ENCODE peak calls at places on chromosomes 5 and 9, in four cellular contexts. One of them, this sample, is unnamed.

GRCh38 chr5:93071710-93072109 is 509.3 kb downstream of the NR2F1-AS1 start:
- DNase-seq in NCI-H510A: no peak
- DNase-seq in foreskin fibroblast: no peak
- DNase-seq in suprapubic skin: no peak
- DNase-seq in this sample: no peak

GRCh38 chr9:101229606-101230005 is 155.2 kb downstream of the BAAT start:
- DNase-seq in NCI-H510A: no peak
- DNase-seq in foreskin fibroblast: no peak
- DNase-seq in suprapubic skin: no peak
- DNase-seq in this sample: no peak

GRCh38 chr9:98040212-98040611 is 16.3 kb upstream of the NANS start:
- DNase-seq in NCI-H510A: peak
- DNase-seq in foreskin fibroblast: no peak
- DNase-seq in suprapubic skin: no peak
- DNase-seq in this sample: no peak

GRCh38 chr9:78620764-78621163 is 323.8 kb downstream of the PSAT1 start:
- DNase-seq in NCI-H510A: no peak
- DNase-seq in foreskin fibroblast: peak
- DNase-seq in suprapubic skin: no peak
- DNase-seq in this sample: no peak

GRCh38 chr9:131469369-131469768 is 33.3 kb upstream of the POMT1 start:
- DNase-seq in NCI-H510A: no peak
- DNase-seq in foreskin fibroblast: no peak
- DNase-seq in suprapubic skin: peak
- DNase-seq in this sample: no peak

GRCh38 chr9:98962861-98963260 is 19.2 kb downstream of the COL15A1 start:
- DNase-seq in NCI-H510A: no peak
- DNase-seq in foreskin fibroblast: peak
- DNase-seq in suprapubic skin: no peak
- DNase-seq in this sample: no peak

GRCh38 chr9:19375536-19375935 is 4.5 kb downstream of the RPS6 start:
- DNase-seq in NCI-H510A: no peak
- DNase-seq in foreskin fibroblast: peak
- DNase-seq in suprapubic skin: no peak
- DNase-seq in this sample: no peak

GRCh38 chr9:121463026-121463827 is 36.4 kb downstream of the GGTA1 start:
- DNase-seq in NCI-H510A: no peak
- DNase-seq in foreskin fibroblast: no peak
- DNase-seq in suprapubic skin: no peak
- DNase-seq in this sample: no peak

GRCh38 chr9:25658587-25658986 is 19.7 kb downstream of the TUSC1 start:
- DNase-seq in NCI-H510A: no peak
- DNase-seq in foreskin fibroblast: no peak
- DNase-seq in suprapubic skin: no peak
- DNase-seq in this sample: no peak

GRCh38 chr9:98807811-98808195 is 333 bp downstream of the GALNT12 start:
- DNase-seq in NCI-H510A: peak
- DNase-seq in foreskin fibroblast: peak
- DNase-seq in suprapubic skin: peak
- DNase-seq in this sample: no peak

GRCh38 chr5:126395198-126395597 is 28.0 kb upstream of the GRAMD2B start:
- DNase-seq in NCI-H510A: no peak
- DNase-seq in foreskin fibroblast: peak
- DNase-seq in suprapubic skin: no peak
- DNase-seq in this sample: no peak

GRCh38 chr5:9362600-9362999 is 183.3 kb downstream of the SEMA5A start:
- DNase-seq in NCI-H510A: no peak
- DNase-seq in foreskin fibroblast: no peak
- DNase-seq in suprapubic skin: no peak
- DNase-seq in this sample: peak

This sample was measured in GM12864.